ENCODE peak calls at places on chromosomes 16 and 17, in four cellular contexts. D is Panc1, E is GM23338, J is lung. M is an unnamed sample.
A peak's percentile ranks its signal among the peaks of the same experiment; 100 is the strongest.

GRCh38 chr17:78976907-78977680 is 2.6 kb downstream of the LGALS3BP start:
- ATAC-seq in J (no peak), E (no peak), D (no peak), M (no peak)

GRCh38 chr17:10646393-10646990 is 10.6 kb downstream of the MYH3 start:
- ATAC-seq in D (peak; percentile 80), J (peak; percentile 53), E (peak; percentile 85), M (peak; percentile 50)

GRCh38 chr17:79819534-79820276 is 19.5 kb downstream of the CBX4 start:
- ATAC-seq in J (no peak), E (no peak), D (no peak), M (no peak)

GRCh38 chr17:74424658-74425057 is 7.2 kb upstream of the GPRC5C start:
- ATAC-seq in J (no peak), D (no peak), E (no peak), M (no peak)

GRCh38 chr16:82945420-82946096 is 318.8 kb downstream of the CDH13 start:
- ATAC-seq in J (no peak), D (no peak), E (no peak), M (no peak)

GRCh38 chr17:55706808-55707773 is 15.6 kb downstream of the TMEM100 start:
- ATAC-seq in D (peak; percentile 71), E (peak; percentile 88), J (no peak), M (peak; percentile 69)

GRCh38 chr16:68749424-68749823 is 12.3 kb downstream of the CDH1 start:
- ATAC-seq in E (peak; percentile 66), J (no peak), D (no peak), M (no peak)

GRCh38 chr16:22240023-22240697 is 34.1 kb downstream of the EEF2K start:
- ATAC-seq in J (no peak), D (no peak), E (no peak), M (peak; percentile 82)

GRCh38 chr16:75238853-75239371 is 12.5 kb downstream of the BCAR1 start:
- ATAC-seq in D (peak; percentile 18), E (peak; percentile 2), J (no peak), M (peak; percentile 30)

GRCh38 chr16:77782694-77783093 is 5.7 kb upstream of the VAT1L start:
- ATAC-seq in J (no peak), E (peak; percentile 71), D (no peak), M (no peak)

GRCh38 chr16:15643453-15644305 is 725 bp upstream of the MARF1 start:
- ATAC-seq in E (peak; percentile 15), J (peak; percentile 25), D (peak; percentile 36), M (peak; percentile 60)

GRCh38 chr17:29238133-29238850 is 8.4 kb upstream of the CRYBA1 start:
- ATAC-seq in D (no peak), E (no peak), J (no peak), M (no peak)

GRCh38 chr16:75614247-75614897 is 8.7 kb downstream of the ADAT1 start:
- ATAC-seq in J (no peak), E (no peak), D (no peak), M (no peak)

GRCh38 chr17:82020874-82021727 is 1.6 kb downstream of the CENPX start:
- ATAC-seq in J (no peak), E (no peak), D (peak; percentile 64), M (no peak)

GRCh38 chr17:55301521-55302406 is 37.0 kb downstream of the HLF start:
- ATAC-seq in D (no peak), E (no peak), J (no peak), M (no peak)

GRCh38 chr17:43517615-43518386 is 28.3 kb downstream of the ETV4 start:
- ATAC-seq in J (no peak), D (no peak), E (no peak), M (no peak)

GRCh38 chr17:27276653-27277156 is 17.2 kb upstream of the WSB1 start:
- ATAC-seq in D (no peak), J (no peak), E (peak; percentile 98), M (no peak)

GRCh38 chr17:58352843-58353719 is 1.1 kb upstream of the SUPT4H1 start:
- ATAC-seq in E (peak; percentile 39), D (no peak), J (no peak), M (no peak)

GRCh38 chr16:49698931-49699715 is 156.8 kb downstream of the ZNF423 start:
- ATAC-seq in E (no peak), D (no peak), J (no peak), M (peak; percentile 44)

GRCh38 chr17:82387577-82388106 is 16.1 kb downstream of the UTS2R start:
- ATAC-seq in J (no peak), E (no peak), D (no peak), M (no peak)

GRCh38 chr16:75048546-75048945 is 49.7 kb downstream of the ZNRF1 start:
- ATAC-seq in J (no peak), E (no peak), D (no peak), M (no peak)

GRCh38 chr17:78348055-78348745 is 11.7 kb downstream of the SOCS3 start:
- ATAC-seq in D (no peak), E (no peak), J (no peak), M (no peak)

GRCh38 chr16:86559802-86560305 is 4.8 kb upstream of the MTHFSD start:
- ATAC-seq in J (no peak), D (no peak), E (no peak), M (no peak)

GRCh38 chr17:77147357-77147801 is 6.6 kb downstream of the SEC14L1 start:
- ATAC-seq in D (no peak), J (no peak), E (peak; percentile 49), M (no peak)
- H3K27ac ChIP-seq in D (peak overlapping the region; percentile 99), J (peak overlapping the region; percentile 58), E (no peak overlapping the region), M (peak overlapping the region; percentile 98)

GRCh38 chr17:65013613-65014391 is 42.7 kb downstream of the GNA13 start:
- ATAC-seq in E (no peak), J (no peak), D (no peak), M (peak; percentile 67)

GRCh38 chr17:65015855-65016254 is 40.7 kb downstream of the GNA13 start:
- ATAC-seq in J (no peak), D (no peak), E (no peak), M (no peak)

GRCh38 chr17:65020284-65020683 is 36.3 kb downstream of the GNA13 start:
- ATAC-seq in J (no peak), D (no peak), E (no peak), M (peak; percentile 17)

GRCh38 chr17:65018612-65019290 is 37.8 kb downstream of the GNA13 start:
- ATAC-seq in E (peak; percentile 52), D (no peak), J (no peak), M (peak; percentile 30)

DNA sequence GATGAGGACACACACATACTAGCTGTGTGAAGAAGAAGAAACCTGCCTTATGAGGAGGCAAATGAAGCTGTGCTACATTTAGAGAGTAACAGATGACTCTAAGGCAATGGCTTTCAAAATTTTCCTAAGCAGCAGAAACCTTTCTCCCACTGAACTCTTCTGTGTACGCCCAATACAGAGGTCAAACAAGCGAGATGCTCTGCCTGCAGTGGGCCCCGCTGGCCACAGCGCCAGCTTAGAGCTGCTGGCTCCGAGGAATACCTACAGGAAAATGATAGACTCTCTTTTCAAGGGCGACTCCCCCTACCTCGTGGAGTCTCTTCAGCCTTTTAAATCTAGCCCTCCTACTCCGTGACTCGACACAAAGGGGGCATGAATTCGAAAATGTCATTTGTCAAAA is 39.2 kb downstream of the GNA13 start:
- ATAC-seq in J (no peak), D (no peak), E (peak; percentile 89), M (peak; percentile 20)
- TF ChIP-seq CTCF in J (no peak), D (no peak), E (no peak), M (no peak)

DNA sequence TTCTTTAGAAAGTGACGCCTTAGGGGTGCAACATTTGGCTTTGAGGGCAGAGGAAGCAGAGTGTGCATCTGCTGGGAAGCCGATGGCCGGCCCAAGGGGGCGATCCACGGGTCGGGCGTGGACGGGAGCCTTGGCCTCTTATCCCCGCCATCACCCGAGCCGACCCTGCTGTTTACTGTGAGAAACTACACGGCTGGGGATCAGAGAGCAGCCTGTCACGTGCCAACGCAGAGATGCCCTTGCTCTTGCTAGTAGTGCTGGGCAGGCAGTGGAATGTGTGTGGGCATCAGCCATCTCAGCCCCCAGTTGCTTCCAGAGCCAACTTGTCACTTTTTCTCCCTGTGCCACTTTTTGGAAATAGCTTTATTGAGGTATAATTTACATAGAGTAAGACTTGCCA is 26.7 kb upstream of the ITGB4 start:
- ATAC-seq in J (no peak), E (peak; percentile 54), D (no peak), M (no peak)
- H3K4me3 ChIP-seq in J (no peak overlapping the region), E (no peak overlapping the region), D (no peak overlapping the region), M (no peak overlapping the region)

DNA sequence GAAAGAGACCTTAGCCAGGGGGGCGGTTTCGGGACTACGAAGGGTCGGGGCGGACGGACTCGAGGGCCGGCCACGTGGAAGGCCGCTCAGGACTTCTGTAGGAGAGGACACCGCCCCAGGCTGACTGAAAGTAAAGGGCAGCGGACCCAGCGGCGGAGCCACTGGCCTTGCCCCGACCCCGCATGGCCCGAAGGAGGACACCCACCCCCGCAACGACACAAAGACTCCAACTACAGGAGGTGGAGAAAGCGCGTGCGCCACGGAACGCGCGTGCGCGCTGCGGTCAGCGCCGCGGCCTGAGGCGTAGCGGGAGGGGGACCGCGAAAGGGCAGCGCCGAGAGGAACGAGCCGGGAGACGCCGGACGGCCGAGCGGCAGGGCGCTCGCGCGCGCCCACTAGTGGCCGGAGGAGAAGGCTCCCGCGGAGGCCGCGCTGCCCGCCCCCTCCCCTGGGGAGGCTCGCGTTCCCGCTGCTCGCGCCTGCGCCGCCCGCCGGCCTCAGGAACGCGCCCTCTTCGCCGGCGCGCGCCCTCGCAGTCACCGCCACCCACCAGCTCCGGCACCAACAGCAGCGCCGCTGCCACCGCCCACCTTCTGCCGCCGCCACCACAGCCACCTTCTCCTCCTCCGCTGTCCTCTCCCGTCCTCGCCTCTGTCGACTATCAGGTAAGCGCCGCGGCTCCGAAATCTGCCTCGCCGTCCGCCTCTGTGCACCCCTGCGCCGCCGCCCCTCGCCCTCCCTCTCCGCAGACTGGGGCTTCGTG is at the start of gene MAPT:
- ATAC-seq in E (peak; percentile 63), D (peak; percentile 96), J (peak; percentile 97), M (peak; percentile 98)
- H3K27ac ChIP-seq in E (no peak within 1 kb of the TSS), D (peak within 1 kb of the TSS; percentile 88), J (peak within 1 kb of the TSS; percentile 43), M (peak within 1 kb of the TSS; percentile 78)

DNA sequence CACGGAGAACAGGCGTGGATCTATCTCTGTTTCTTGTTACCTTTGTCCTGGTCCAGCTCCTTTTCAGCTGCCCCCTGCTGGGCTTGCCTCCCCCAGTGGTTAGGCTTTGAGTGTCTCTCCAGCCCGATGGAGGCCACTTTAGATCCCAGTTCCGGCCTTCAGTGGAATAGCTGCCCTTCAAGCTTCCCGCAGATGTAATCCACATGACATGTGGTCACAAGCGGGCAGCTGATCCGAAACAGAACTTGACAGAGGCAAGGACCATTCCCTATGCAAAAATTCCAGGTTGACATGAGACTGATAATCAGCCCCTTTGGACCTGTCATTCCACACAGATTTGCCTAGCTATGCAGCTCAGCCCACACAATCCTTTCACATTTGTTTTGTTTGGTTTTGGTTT is 40.6 kb upstream of the AQP8 start:
- ATAC-seq in E (no peak), J (no peak), D (no peak), M (no peak)
- TF ChIP-seq CTCF in E (no peak), J (no peak), D (no peak), M (no peak)

GRCh38 chr17:4375039-4375748 is 8.7 kb upstream of the UBE2G1 start:
- ATAC-seq in J (no peak), D (no peak), E (no peak), M (no peak)
- H3K4me3 ChIP-seq in J (no peak overlapping the region), D (no peak overlapping the region), E (no peak overlapping the region), M (no peak overlapping the region)

GRCh38 chr17:15351487-15351840 is 10.1 kb upstream of the TEKT3 start:
- ATAC-seq in J (no peak), D (no peak), E (no peak), M (peak; percentile 40)
- H3K27ac ChIP-seq in J (peak overlapping the region; percentile 74), D (no peak overlapping the region), E (no peak overlapping the region), M (peak overlapping the region; percentile 74)

M was measured in gastroesophageal sphincter.